ENCODE peak calls at places on chromosomes 6 and 20, in six cellular contexts. W is HS-5; Z is T-helper 2 cell; M is psoas muscle; U is T-helper 1 cell; O is stimulated activated naive CD8-positive, alpha-beta T cell treated with anti-CD3 and anti-CD28 coated beads, Interleukin-15, Interleukin-2, amounts not matched to agents 100 U/mL and 50 U/mL, for 24 hours. C is an unnamed sample.

GRCh38 chr6:7085911-7086310 is 21.9 kb upstream of the RREB1 start:
- DNase-seq in M (peak), U (no peak), Z (no peak), O (peak), W (no peak), C (peak)

GRCh38 chr6:3518356-3518841 is 61.5 kb upstream of the SLC22A23 start:
- DNase-seq in Z (no peak), U (no peak), W (peak), M (peak), O (no peak), C (no peak)

GRCh38 chr6:7424967-7425807 is 35.6 kb downstream of the RIOK1 start:
- DNase-seq in W (no peak), O (no peak), Z (no peak), U (no peak), M (no peak), C (no peak)

GRCh38 chr20:32920530-32921298 is 62.0 kb downstream of the EFCAB8 start:
- DNase-seq in O (no peak), Z (no peak), W (no peak), M (no peak), U (no peak), C (peak)

GRCh38 chr6:12336121-12336971 is 46.2 kb downstream of the EDN1 start:
- DNase-seq in M (no peak), W (no peak), Z (no peak), U (no peak), O (no peak), C (no peak)

GRCh38 chr6:37175332-37176267 is 5.6 kb downstream of the PIM1 start:
- DNase-seq in W (no peak), M (no peak), Z (no peak), U (peak), O (no peak), C (no peak)

GRCh38 chr6:148700713-148701392 is 46.0 kb upstream of the UST start:
- DNase-seq in M (no peak), O (no peak), Z (peak), W (peak), U (peak), C (no peak)

GRCh38 chr20:33211817-33212424 is 5.2 kb upstream of the BPIFA3 start:
- DNase-seq in U (peak), O (peak), Z (no peak), W (peak), M (no peak), C (peak)

GRCh38 chr6:13407709-13408695 is 79.4 kb downstream of the GFOD1 start:
- DNase-seq in Z (no peak), M (no peak), U (no peak), O (no peak), W (peak), C (peak)

GRCh38 chr20:297925-298754 is 770 bp downstream of the ZCCHC3 start:
- DNase-seq in O (peak), W (peak), Z (peak), M (peak), U (peak), C (peak)